ENCODE peak calls at places on chromosome 22, in nine cellular contexts. I is HepG2, Y is upper lobe of left lung, L is transverse colon, Q is GM23338, N is suprapubic skin, D is SK-N-SH, E is stomach, X is K562. C is an unnamed sample.

GRCh38 chr22:40009953-40010751 is 15.4 kb downstream of the FAM83F start:
- DNase-seq in I (no peak), Y (no peak), L (no peak), Q (no peak), N (no peak), D (no peak), E (no peak), X (no peak), C (no peak)

GRCh38 chr22:17237031-17237668 is 17.9 kb upstream of the ADA2 start:
- DNase-seq in I (no peak), Y (no peak), L (no peak), Q (no peak), N (no peak), D (no peak), E (no peak), X (no peak), C (no peak)

GRCh38 chr22:17113600-17113999 is 7.6 kb downstream of the TMEM121B start:
- DNase-seq in I (no peak), Y (no peak), L (no peak), Q (no peak), N (no peak), D (no peak), E (no peak), X (no peak), C (peak)

GRCh38 chr22:44758354-44758969 is 6.1 kb downstream of the ARHGAP8 start:
- DNase-seq in I (no peak), Y (no peak), L (no peak), Q (no peak), N (no peak), D (peak), E (no peak), X (no peak), C (peak)

GRCh38 chr22:37321288-37321687 is 39.0 kb downstream of the CYTH4 start:
- DNase-seq in I (peak), Y (no peak), L (no peak), Q (no peak), N (no peak), D (no peak), E (no peak), X (no peak), C (no peak)

GRCh38 chr22:44363980-44364749 is 51.4 kb upstream of the SHISAL1 start:
- DNase-seq in I (no peak), Y (no peak), L (no peak), Q (no peak), N (no peak), D (peak), E (no peak), X (no peak), C (peak)

GRCh38 chr22:46091277-46091977 is 58.9 kb upstream of the PPARA start:
- DNase-seq in I (no peak), Y (peak), L (no peak), Q (no peak), N (no peak), D (no peak), E (no peak), X (no peak), C (peak)

GRCh38 chr22:41009222-41009948 is 58.2 kb downstream of the RBX1 start:
- DNase-seq in I (no peak), Y (no peak), L (no peak), Q (no peak), N (no peak), D (no peak), E (no peak), X (no peak), C (no peak)

GRCh38 chr22:22895776-22896445 is 8.3 kb downstream of the IGLL5 start:
- DNase-seq in I (no peak), Y (no peak), L (no peak), Q (no peak), N (peak), D (no peak), E (no peak), X (no peak), C (peak)

GRCh38 chr22:32606181-32606580 is 131.6 kb downstream of the FBXO7 start:
- DNase-seq in I (no peak), Y (no peak), L (no peak), Q (no peak), N (no peak), D (no peak), E (no peak), X (no peak), C (peak)

GRCh38 chr22:46081036-46081830 is 69.1 kb upstream of the PPARA start:
- DNase-seq in I (no peak), Y (peak), L (peak), Q (no peak), N (peak), D (no peak), E (peak), X (no peak), C (peak)

GRCh38 chr22:49975543-49976389 is 15.2 kb downstream of the PIM3 start:
- DNase-seq in I (no peak), Y (peak), L (peak), Q (peak), N (peak), D (peak), E (peak), X (peak), C (peak)

GRCh38 chr22:38239101-38239761 is 33.6 kb downstream of the TMEM184B start:
- DNase-seq in I (no peak), Y (peak), L (no peak), Q (no peak), N (no peak), D (no peak), E (no peak), X (no peak), C (no peak)

GRCh38 chr22:40320687-40321086 is 25.6 kb upstream of the ADSL start:
- DNase-seq in I (no peak), Y (no peak), L (no peak), Q (no peak), N (no peak), D (no peak), E (no peak), X (no peak), C (no peak)

GRCh38 chr22:40031766-40032470 is 37.2 kb downstream of the FAM83F start:
- DNase-seq in I (no peak), Y (peak), L (no peak), Q (no peak), N (peak), D (no peak), E (no peak), X (no peak), C (peak)

GRCh38 chr22:50526849-50527801 is 1.7 kb upstream of the SCO2 start:
- DNase-seq in I (peak), Y (no peak), L (peak), Q (peak), N (no peak), D (peak), E (peak), X (peak), C (peak)

GRCh38 chr22:40326905-40327735 is 19.2 kb upstream of the ADSL start:
- DNase-seq in I (no peak), Y (no peak), L (no peak), Q (peak), N (no peak), D (no peak), E (no peak), X (no peak), C (no peak)

GRCh38 chr22:40181323-40181722 is 3.6 kb downstream of the TNRC6B start:
- DNase-seq in I (no peak), Y (no peak), L (no peak), Q (no peak), N (no peak), D (no peak), E (no peak), X (no peak), C (no peak)

GRCh38 chr22:26484360-26484706 is 656 bp downstream of the SRRD start:
- DNase-seq in I (no peak), Y (no peak), L (no peak), Q (peak), N (no peak), D (no peak), E (no peak), X (peak), C (no peak)

GRCh38 chr22:46139895-46140350 is 10.4 kb upstream of the PPARA start:
- DNase-seq in I (peak), Y (peak), L (no peak), Q (no peak), N (peak), D (no peak), E (no peak), X (no peak), C (peak)

GRCh38 chr22:49657275-49657973 is 170.2 kb downstream of the BRD1 start:
- DNase-seq in I (no peak), Y (peak), L (peak), Q (no peak), N (no peak), D (no peak), E (peak), X (peak), C (peak)

GRCh38 chr22:32723632-32724031 is 77.9 kb upstream of the TIMP3 start:
- DNase-seq in I (no peak), Y (peak), L (peak), Q (no peak), N (no peak), D (no peak), E (peak), X (peak), C (peak)

GRCh38 chr22:41264408-41264941 is 21.5 kb downstream of the RANGAP1 start:
- DNase-seq in I (no peak), Y (peak), L (no peak), Q (no peak), N (no peak), D (no peak), E (no peak), X (no peak), C (no peak)

GRCh38 chr22:40391417-40391816 is 21.0 kb downstream of the SGSM3 start:
- DNase-seq in I (no peak), Y (no peak), L (no peak), Q (no peak), N (no peak), D (no peak), E (no peak), X (no peak), C (no peak)

GRCh38 chr22:40818192-40818746 is 877 bp downstream of the SLC25A17 start:
- DNase-seq in I (no peak), Y (no peak), L (no peak), Q (no peak), N (no peak), D (no peak), E (no peak), X (no peak), C (no peak)

GRCh38 chr22:32880061-32880460 is 78.6 kb downstream of the TIMP3 start:
- DNase-seq in I (no peak), Y (no peak), L (no peak), Q (no peak), N (no peak), D (no peak), E (no peak), X (no peak), C (no peak)

GRCh38 chr22:37659066-37659896 is 758 bp downstream of the PDXP start:
- DNase-seq in I (peak), Y (peak), L (peak), Q (no peak), N (no peak), D (peak), E (no peak), X (peak), C (peak)

GRCh38 chr22:26394787-26395186 is 34.3 kb upstream of the ASPHD2 start:
- DNase-seq in I (no peak), Y (no peak), L (no peak), Q (peak), N (no peak), D (no peak), E (no peak), X (no peak), C (no peak)

GRCh38 chr22:40524392-40525249 is 111.9 kb downstream of the MRTFA start:
- DNase-seq in I (peak), Y (no peak), L (no peak), Q (peak), N (no peak), D (no peak), E (no peak), X (no peak), C (no peak)

GRCh38 chr22:43881091-43882061 is 10.4 kb downstream of the PNPLA5 start:
- DNase-seq in I (no peak), Y (no peak), L (no peak), Q (no peak), N (no peak), D (no peak), E (no peak), X (no peak), C (peak)

GRCh38 chr22:33746501-33746928 is 173.8 kb downstream of the LARGE1 start:
- DNase-seq in I (peak), Y (no peak), L (no peak), Q (no peak), N (no peak), D (no peak), E (peak), X (no peak), C (no peak)

GRCh38 chr22:39478461-39478860 is 21.6 kb downstream of the MGAT3 start:
- DNase-seq in I (no peak), Y (no peak), L (no peak), Q (peak), N (no peak), D (no peak), E (peak), X (peak), C (no peak)

GRCh38 chr22:20268289-20268349 is at the start of gene RTN4R:
- DNase-seq in I (no peak), Y (no peak), L (no peak), Q (no peak), N (no peak), D (no peak), E (no peak), X (no peak), C (no peak)

GRCh38 chr22:20261848-20262581 is 6.1 kb downstream of the RTN4R start:
- DNase-seq in I (no peak), Y (peak), L (no peak), Q (no peak), N (no peak), D (no peak), E (no peak), X (no peak), C (no peak)

GRCh38 chr22:20262582-20263147 is 5.5 kb downstream of the RTN4R start:
- DNase-seq in I (no peak), Y (peak), L (no peak), Q (no peak), N (no peak), D (no peak), E (no peak), X (no peak), C (no peak)

GRCh38 chr22:20267441-20268288 is 453 bp downstream of the RTN4R start:
- DNase-seq in I (no peak), Y (peak), L (peak), Q (peak), N (no peak), D (peak), E (peak), X (peak), C (no peak)

GRCh38 chr22:20264614-20265452 is 3.3 kb downstream of the RTN4R start:
- DNase-seq in I (peak), Y (peak), L (no peak), Q (no peak), N (no peak), D (no peak), E (no peak), X (no peak), C (no peak)
- TF ChIP-seq POLR2AphosphoS5 in I (no peak), Y (no peak), L (no peak), Q (no peak), N (no peak), D (no peak), E (no peak), X (no peak), C (peak)

GRCh38 chr22:35470903-35471321 is 69.7 kb upstream of the RASD2 start:
- DNase-seq in I (peak), Y (no peak), L (no peak), Q (peak), N (no peak), D (no peak), E (no peak), X (peak), C (no peak)

GRCh38 chr22:35465109-35465701 is 65.3 kb downstream of the MCM5 start:
- DNase-seq in I (peak), Y (no peak), L (peak), Q (no peak), N (no peak), D (no peak), E (no peak), X (no peak), C (no peak)

GRCh38 chr22:35463231-35463933 is 63.4 kb downstream of the MCM5 start:
- DNase-seq in I (no peak), Y (no peak), L (no peak), Q (no peak), N (no peak), D (no peak), E (no peak), X (no peak), C (no peak)

GRCh38 chr22:35464399-35464798 is 64.5 kb downstream of the MCM5 start:
- DNase-seq in I (no peak), Y (no peak), L (no peak), Q (no peak), N (no peak), D (no peak), E (no peak), X (no peak), C (no peak)

DNA sequence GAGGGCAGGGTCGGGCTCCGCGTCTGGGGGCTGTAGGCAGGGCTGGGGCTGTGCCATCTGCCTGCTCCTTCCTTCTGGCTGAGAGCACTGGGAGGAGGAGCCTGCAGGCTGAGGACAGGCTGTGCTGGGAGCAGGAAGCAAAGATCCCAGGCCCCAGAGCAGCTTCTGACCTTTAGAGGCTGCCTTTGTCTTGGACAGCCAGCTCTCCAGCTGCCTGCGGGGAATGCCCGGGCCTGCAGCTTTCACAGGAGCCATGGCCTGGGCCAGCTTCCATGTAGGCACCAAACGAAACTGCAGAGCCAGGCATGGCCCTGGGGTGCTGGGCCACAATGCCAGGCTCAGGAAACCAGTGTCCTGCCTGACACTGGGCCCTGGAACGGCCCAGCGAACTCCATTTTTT is 67.8 kb downstream of the MCM5 start:
- DNase-seq in I (no peak), Y (no peak), L (peak), Q (peak), N (peak), D (peak), E (peak), X (no peak), C (peak)
- H3K27ac ChIP-seq in I (no peak), Y (peak), L (peak), Q (no peak), N (peak), D (peak), E (peak), X (no peak), C (peak)

DNA sequence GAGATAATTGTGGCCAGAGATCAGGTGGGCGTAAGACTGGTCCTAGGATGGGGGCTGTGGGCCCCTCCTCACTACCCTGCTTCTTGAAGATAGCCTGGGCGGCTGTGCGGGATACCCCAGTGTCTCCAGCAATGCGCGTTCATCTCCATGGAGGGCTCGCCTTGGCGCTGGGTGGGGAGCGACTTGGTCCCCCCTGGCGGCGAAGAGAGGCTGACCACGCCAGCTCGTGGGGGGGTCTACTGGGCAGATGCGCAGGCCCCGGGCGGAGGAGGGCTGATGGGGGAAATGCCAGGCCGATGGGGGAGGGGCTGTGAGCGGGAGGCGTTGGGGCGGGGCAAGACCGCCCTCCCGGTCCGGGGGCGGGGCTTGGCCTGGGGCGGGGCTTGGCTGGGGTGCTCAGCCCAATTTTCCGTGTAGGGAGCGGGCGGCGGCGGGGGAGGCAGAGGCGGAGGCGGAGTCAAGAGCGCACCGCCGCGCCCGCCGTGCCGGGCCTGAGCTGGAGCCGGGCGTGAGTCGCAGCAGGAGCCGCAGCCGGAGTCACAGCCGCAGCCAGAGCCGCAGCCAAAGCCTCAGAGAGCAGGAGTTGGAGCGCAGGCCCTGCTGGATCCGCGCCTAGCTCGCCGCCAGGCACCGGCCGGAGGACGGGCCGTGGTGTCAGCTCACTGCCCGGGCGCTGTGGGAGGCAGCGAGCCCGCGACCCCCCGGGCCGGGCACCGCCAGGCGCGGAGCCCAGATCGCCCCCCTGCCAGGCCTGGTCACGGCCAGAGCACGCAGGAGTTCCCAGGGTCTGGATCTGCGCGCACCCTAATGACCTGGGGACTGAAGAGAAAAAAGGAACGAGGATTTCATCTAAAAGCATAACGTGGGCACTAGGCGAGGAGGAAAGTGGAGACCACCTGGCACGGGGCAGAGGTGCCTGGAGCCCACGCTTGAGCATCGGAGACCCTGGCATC is at the start of gene SLC35E4:
- DNase-seq in I (peak), Y (peak), L (peak), Q (peak), N (peak), D (peak), E (peak), X (peak), C (peak)
- TF ChIP-seq POLR2AphosphoS5 in I (no peak), Y (peak), L (peak), Q (peak), N (peak), D (peak), E (no peak), X (no peak), C (peak)

GRCh38 chr22:20132686-20133246 is 1.2 kb downstream of the ZDHHC8 start:
- DNase-seq in I (no peak), Y (peak), L (no peak), Q (no peak), N (no peak), D (no peak), E (no peak), X (no peak), C (no peak)
- H3K27ac ChIP-seq in I (no peak), Y (peak), L (peak), Q (no peak), N (no peak), D (no peak), E (no peak), X (no peak), C (peak)

GRCh38 chr22:23970816-23971482 is 3.3 kb downstream of the DDT start:
- DNase-seq in I (no peak), Y (no peak), L (no peak), Q (no peak), N (no peak), D (no peak), E (no peak), X (peak), C (no peak)
- TF ChIP-seq POLR2AphosphoS5 in I (no peak), Y (no peak), L (no peak), Q (no peak), N (no peak), D (no peak), E (no peak), X (no peak), C (peak)

DNA sequence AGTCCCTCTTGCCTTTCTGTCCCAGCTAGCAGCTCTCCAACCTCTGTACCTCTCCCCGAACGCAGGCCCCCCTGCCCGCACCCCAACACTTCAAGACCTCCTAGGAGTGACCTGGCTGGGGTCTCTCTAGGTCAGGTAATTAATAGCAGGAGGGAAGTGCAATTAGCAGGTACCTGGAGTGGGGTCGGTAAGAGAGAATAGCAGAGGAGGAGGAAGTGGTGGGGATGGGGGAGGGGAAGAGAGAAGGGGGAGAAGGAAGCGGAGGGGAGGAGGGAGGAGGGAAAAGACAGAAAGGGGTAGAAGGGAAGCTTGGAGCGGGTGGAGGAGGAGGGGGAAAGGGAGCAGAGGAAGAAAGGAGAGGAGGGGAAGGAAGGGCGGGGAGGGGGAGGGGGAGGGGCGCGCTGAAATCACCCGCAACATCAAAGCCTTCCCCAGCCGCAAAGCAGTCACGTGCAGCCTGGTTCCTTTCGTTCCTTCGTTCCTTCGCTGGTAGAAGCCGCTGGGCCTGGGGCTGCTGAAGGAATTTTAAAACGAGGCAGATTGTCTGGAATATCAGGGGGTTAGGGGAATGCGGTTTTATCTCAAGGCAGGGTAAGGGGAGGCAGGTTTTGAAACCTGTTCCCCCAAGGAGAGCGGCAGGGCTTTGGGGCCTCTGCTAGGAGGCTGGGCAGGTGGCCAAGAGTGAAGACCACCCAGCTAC is 29.3 kb upstream of the TCF20 start:
- DNase-seq in I (no peak), Y (peak), L (peak), Q (peak), N (no peak), D (no peak), E (peak), X (peak), C (peak)
- H3K27ac ChIP-seq in I (no peak), Y (peak), L (peak), Q (no peak), N (no peak), D (no peak), E (no peak), X (peak), C (peak)

GRCh38 chr22:27531782-27532530 is 269.6 kb downstream of the MN1 start:
- DNase-seq in I (no peak), Y (no peak), L (no peak), Q (no peak), N (no peak), D (no peak), E (no peak), X (no peak), C (no peak)
- TF ChIP-seq POLR2AphosphoS5 in I (no peak), Y (no peak), L (no peak), Q (no peak), N (no peak), D (no peak), E (no peak), X (no peak), C (no peak)